ENCODE peak calls at places on chromosome 1, in nine cellular contexts. One of them, this sample, is unnamed.

GRCh38 chr1:232017057-232017456 is 390.5 kb downstream of the DISC1 start:
- DNase-seq in GM10248: no peak
- DNase-seq in WTC11: no peak
- DNase-seq in T-helper 9 cell: no peak
- DNase-seq in renal cortical epithelial cell: no peak
- DNase-seq in stimulated activated CD4-positive, alpha-beta T cell treated with anti-CD3 and anti-CD28 coated beads, Interleukin-4, amount 100 ng/mL, for 1 hour: no peak
- DNase-seq in AG08395: no peak
- DNase-seq in HuH-7: no peak
- DNase-seq in left ventricle myocardium inferior: no peak
- DNase-seq in this sample: no peak

GRCh38 chr1:43300661-43301094 is at the start of gene TIE1:
- DNase-seq in T-helper 9 cell: no peak
- DNase-seq in AG08395: no peak
- DNase-seq in HuH-7: no peak
- DNase-seq in stimulated activated CD4-positive, alpha-beta T cell treated with anti-CD3 and anti-CD28 coated beads, Interleukin-4, amount 100 ng/mL, for 1 hour: no peak
- DNase-seq in renal cortical epithelial cell: no peak
- DNase-seq in WTC11: no peak
- DNase-seq in GM10248: no peak
- DNase-seq in left ventricle myocardium inferior: peak; percentile 40
- DNase-seq in this sample: no peak

GRCh38 chr1:61132176-61133047 is 50.1 kb downstream of the NFIA start:
- DNase-seq in WTC11: no peak
- DNase-seq in stimulated activated CD4-positive, alpha-beta T cell treated with anti-CD3 and anti-CD28 coated beads, Interleukin-4, amount 100 ng/mL, for 1 hour: no peak
- DNase-seq in HuH-7: no peak
- DNase-seq in AG08395: no peak
- DNase-seq in renal cortical epithelial cell: no peak
- DNase-seq in T-helper 9 cell: no peak
- DNase-seq in left ventricle myocardium inferior: no peak
- DNase-seq in GM10248: no peak
- DNase-seq in this sample: no peak

GRCh38 chr1:192485692-192486436 is 89.7 kb upstream of the RGS1 start:
- DNase-seq in renal cortical epithelial cell: peak; percentile 99
- DNase-seq in left ventricle myocardium inferior: peak; percentile 36
- DNase-seq in WTC11: no peak
- DNase-seq in AG08395: peak; percentile 78
- DNase-seq in stimulated activated CD4-positive, alpha-beta T cell treated with anti-CD3 and anti-CD28 coated beads, Interleukin-4, amount 100 ng/mL, for 1 hour: no peak
- DNase-seq in HuH-7: no peak
- DNase-seq in T-helper 9 cell: no peak
- DNase-seq in GM10248: no peak
- DNase-seq in this sample: no peak

GRCh38 chr1:184075040-184076029 is 23.8 kb downstream of the TSEN15 start:
- DNase-seq in HuH-7: no peak
- DNase-seq in left ventricle myocardium inferior: no peak
- DNase-seq in renal cortical epithelial cell: peak; percentile 71
- DNase-seq in stimulated activated CD4-positive, alpha-beta T cell treated with anti-CD3 and anti-CD28 coated beads, Interleukin-4, amount 100 ng/mL, for 1 hour: no peak
- DNase-seq in T-helper 9 cell: no peak
- DNase-seq in WTC11: no peak
- DNase-seq in AG08395: peak; percentile 76
- DNase-seq in GM10248: peak; percentile 29
- DNase-seq in this sample: no peak

GRCh38 chr1:219128957-219129356 is 44.7 kb upstream of the LYPLAL1 start:
- DNase-seq in left ventricle myocardium inferior: no peak
- DNase-seq in WTC11: no peak
- DNase-seq in T-helper 9 cell: no peak
- DNase-seq in stimulated activated CD4-positive, alpha-beta T cell treated with anti-CD3 and anti-CD28 coated beads, Interleukin-4, amount 100 ng/mL, for 1 hour: no peak
- DNase-seq in AG08395: no peak
- DNase-seq in renal cortical epithelial cell: peak; percentile 12
- DNase-seq in HuH-7: no peak
- DNase-seq in GM10248: no peak
- DNase-seq in this sample: no peak

GRCh38 chr1:108742268-108742667 is 4.2 kb upstream of the STXBP3 start:
- DNase-seq in WTC11: no peak
- DNase-seq in stimulated activated CD4-positive, alpha-beta T cell treated with anti-CD3 and anti-CD28 coated beads, Interleukin-4, amount 100 ng/mL, for 1 hour: no peak
- DNase-seq in renal cortical epithelial cell: no peak
- DNase-seq in left ventricle myocardium inferior: no peak
- DNase-seq in HuH-7: no peak
- DNase-seq in AG08395: no peak
- DNase-seq in T-helper 9 cell: no peak
- DNase-seq in GM10248: no peak
- DNase-seq in this sample: no peak

GRCh38 chr1:41769068-41769467 is 149.7 kb downstream of the HIVEP3 start:
- DNase-seq in AG08395: no peak
- DNase-seq in HuH-7: no peak
- DNase-seq in renal cortical epithelial cell: no peak
- DNase-seq in left ventricle myocardium inferior: no peak
- DNase-seq in T-helper 9 cell: no peak
- DNase-seq in stimulated activated CD4-positive, alpha-beta T cell treated with anti-CD3 and anti-CD28 coated beads, Interleukin-4, amount 100 ng/mL, for 1 hour: no peak
- DNase-seq in WTC11: no peak
- DNase-seq in GM10248: no peak
- DNase-seq in this sample: no peak

GRCh38 chr1:27872802-27873665 is 690 bp downstream of the THEMIS2 start:
- DNase-seq in WTC11: peak; percentile 40
- DNase-seq in T-helper 9 cell: no peak
- DNase-seq in renal cortical epithelial cell: peak; percentile 34
- DNase-seq in AG08395: no peak
- DNase-seq in HuH-7: peak; percentile 36
- DNase-seq in stimulated activated CD4-positive, alpha-beta T cell treated with anti-CD3 and anti-CD28 coated beads, Interleukin-4, amount 100 ng/mL, for 1 hour: peak; percentile 33
- DNase-seq in GM10248: no peak
- DNase-seq in left ventricle myocardium inferior: no peak
- DNase-seq in this sample: no peak

GRCh38 chr1:10918531-10918930 is 93.9 kb upstream of the TARDBP start:
- DNase-seq in WTC11: no peak
- DNase-seq in renal cortical epithelial cell: peak; percentile 32
- DNase-seq in GM10248: no peak
- DNase-seq in HuH-7: no peak
- DNase-seq in stimulated activated CD4-positive, alpha-beta T cell treated with anti-CD3 and anti-CD28 coated beads, Interleukin-4, amount 100 ng/mL, for 1 hour: no peak
- DNase-seq in T-helper 9 cell: no peak
- DNase-seq in AG08395: peak; percentile 88
- DNase-seq in left ventricle myocardium inferior: no peak
- DNase-seq in this sample: no peak

GRCh38 chr1:154971341-154971998 is 923 bp upstream of the SHC1 start:
- DNase-seq in T-helper 9 cell: no peak
- DNase-seq in AG08395: no peak
- DNase-seq in WTC11: no peak
- DNase-seq in HuH-7: no peak
- DNase-seq in renal cortical epithelial cell: peak; percentile 49
- DNase-seq in left ventricle myocardium inferior: peak; percentile 41
- DNase-seq in GM10248: no peak
- DNase-seq in stimulated activated CD4-positive, alpha-beta T cell treated with anti-CD3 and anti-CD28 coated beads, Interleukin-4, amount 100 ng/mL, for 1 hour: no peak
- DNase-seq in this sample: no peak

GRCh38 chr1:206442101-206442500 is 28.2 kb upstream of the IKBKE start:
- DNase-seq in HuH-7: no peak
- DNase-seq in WTC11: no peak
- DNase-seq in T-helper 9 cell: no peak
- DNase-seq in GM10248: no peak
- DNase-seq in stimulated activated CD4-positive, alpha-beta T cell treated with anti-CD3 and anti-CD28 coated beads, Interleukin-4, amount 100 ng/mL, for 1 hour: no peak
- DNase-seq in left ventricle myocardium inferior: no peak
- DNase-seq in AG08395: peak; percentile 73
- DNase-seq in renal cortical epithelial cell: peak; percentile 52
- DNase-seq in this sample: no peak

GRCh38 chr1:180615493-180616290 is 16.1 kb upstream of the XPR1 start:
- DNase-seq in stimulated activated CD4-positive, alpha-beta T cell treated with anti-CD3 and anti-CD28 coated beads, Interleukin-4, amount 100 ng/mL, for 1 hour: no peak
- DNase-seq in left ventricle myocardium inferior: no peak
- DNase-seq in AG08395: no peak
- DNase-seq in WTC11: no peak
- DNase-seq in renal cortical epithelial cell: no peak
- DNase-seq in HuH-7: no peak
- DNase-seq in T-helper 9 cell: no peak
- DNase-seq in GM10248: no peak
- DNase-seq in this sample: no peak

GRCh38 chr1:2195785-2196184 is 1.2 kb upstream of the FAAP20 start:
- DNase-seq in GM10248: no peak
- DNase-seq in renal cortical epithelial cell: no peak
- DNase-seq in WTC11: no peak
- DNase-seq in HuH-7: no peak
- DNase-seq in left ventricle myocardium inferior: no peak
- DNase-seq in AG08395: no peak
- DNase-seq in stimulated activated CD4-positive, alpha-beta T cell treated with anti-CD3 and anti-CD28 coated beads, Interleukin-4, amount 100 ng/mL, for 1 hour: no peak
- DNase-seq in T-helper 9 cell: no peak
- DNase-seq in this sample: no peak

GRCh38 chr1:62131093-62131725 is 63.4 kb upstream of the L1TD1 start:
- DNase-seq in stimulated activated CD4-positive, alpha-beta T cell treated with anti-CD3 and anti-CD28 coated beads, Interleukin-4, amount 100 ng/mL, for 1 hour: no peak
- DNase-seq in T-helper 9 cell: no peak
- DNase-seq in WTC11: peak; percentile 64
- DNase-seq in HuH-7: peak; percentile 73
- DNase-seq in renal cortical epithelial cell: peak; percentile 70
- DNase-seq in left ventricle myocardium inferior: no peak
- DNase-seq in AG08395: peak; percentile 87
- DNase-seq in GM10248: peak; percentile 75
- DNase-seq in this sample: no peak

GRCh38 chr1:17587693-17588047 is 48.2 kb downstream of the ARHGEF10L start:
- DNase-seq in stimulated activated CD4-positive, alpha-beta T cell treated with anti-CD3 and anti-CD28 coated beads, Interleukin-4, amount 100 ng/mL, for 1 hour: no peak
- DNase-seq in left ventricle myocardium inferior: no peak
- DNase-seq in renal cortical epithelial cell: peak; percentile 56
- DNase-seq in AG08395: peak; percentile 89
- DNase-seq in GM10248: no peak
- DNase-seq in T-helper 9 cell: no peak
- DNase-seq in WTC11: peak; percentile 52
- DNase-seq in HuH-7: no peak
- DNase-seq in this sample: no peak

GRCh38 chr1:39102537-39103320 is 76.6 kb downstream of the NDUFS5 start:
- DNase-seq in WTC11: no peak
- DNase-seq in left ventricle myocardium inferior: no peak
- DNase-seq in GM10248: peak; percentile 75
- DNase-seq in stimulated activated CD4-positive, alpha-beta T cell treated with anti-CD3 and anti-CD28 coated beads, Interleukin-4, amount 100 ng/mL, for 1 hour: no peak
- DNase-seq in AG08395: peak; percentile 73
- DNase-seq in renal cortical epithelial cell: peak; percentile 69
- DNase-seq in HuH-7: peak; percentile 76
- DNase-seq in T-helper 9 cell: no peak
- DNase-seq in this sample: no peak

This sample was measured in effector memory CD4-positive, alpha-beta T cell.